ENCODE peak calls at places on chromosome 2, in six cellular contexts. M, A, Y, N, H and Z are unnamed samples.

GRCh38 chr2:235766206-235766794 is 272.5 kb downstream of the AGAP1 start:
- DNase-seq in H (no peak), A (peak), N (peak), M (peak), Y (peak), Z (peak)

GRCh38 chr2:219219113-219219696 is 447 bp upstream of the ABCB6 start:
- DNase-seq in Y (peak), A (no peak), M (no peak), N (no peak), H (no peak), Z (no peak)

GRCh38 chr2:230908595-230909191 is 16.3 kb downstream of the GPR55 start:
- DNase-seq in Y (peak), H (no peak), N (peak), M (peak), A (peak), Z (no peak)

GRCh38 chr2:42021490-42021889 is 26.3 kb upstream of the PKDCC start:
- DNase-seq in H (no peak), M (no peak), N (no peak), A (peak), Y (no peak), Z (no peak)

GRCh38 chr2:162022290-162022945 is 51.6 kb downstream of the DPP4 start:
- DNase-seq in H (no peak), N (no peak), Y (no peak), M (peak), A (no peak), Z (no peak)

GRCh38 chr2:240956161-240956934 is 42.1 kb upstream of the SNED1 start:
- DNase-seq in H (no peak), N (no peak), Y (no peak), M (no peak), A (no peak), Z (no peak)

GRCh38 chr2:97731274-97732050 is 18.1 kb downstream of the ZAP70 start:
- DNase-seq in M (no peak), A (no peak), N (no peak), Y (no peak), H (no peak), Z (no peak)

GRCh38 chr2:164954954-164955701 is at the start of gene SLC38A11:
- DNase-seq in H (no peak), N (no peak), Y (no peak), M (no peak), A (no peak), Z (no peak)

GRCh38 chr2:80348953-80349352 is 44.4 kb upstream of the LRRTM1 start:
- DNase-seq in M (no peak), Y (no peak), H (no peak), A (no peak), N (no peak), Z (no peak)

GRCh38 chr2:112644933-112645395 is 775 bp upstream of the SLC20A1 start:
- DNase-seq in A (no peak), Y (no peak), N (no peak), M (no peak), H (no peak), Z (peak)

GRCh38 chr2:185291035-185291647 is 447.5 kb upstream of the FSIP2 start:
- DNase-seq in A (peak), Y (no peak), N (peak), M (peak), H (no peak), Z (peak)

GRCh38 chr2:171327043-171327496 is 106.7 kb downstream of the METTL8 start:
- DNase-seq in H (no peak), Y (no peak), M (no peak), A (no peak), N (no peak), Z (peak)

GRCh38 chr2:203586696-203587095 is 51.6 kb upstream of the RAPH1 start:
- DNase-seq in M (no peak), Y (no peak), A (peak), N (no peak), H (no peak), Z (no peak)

DNA sequence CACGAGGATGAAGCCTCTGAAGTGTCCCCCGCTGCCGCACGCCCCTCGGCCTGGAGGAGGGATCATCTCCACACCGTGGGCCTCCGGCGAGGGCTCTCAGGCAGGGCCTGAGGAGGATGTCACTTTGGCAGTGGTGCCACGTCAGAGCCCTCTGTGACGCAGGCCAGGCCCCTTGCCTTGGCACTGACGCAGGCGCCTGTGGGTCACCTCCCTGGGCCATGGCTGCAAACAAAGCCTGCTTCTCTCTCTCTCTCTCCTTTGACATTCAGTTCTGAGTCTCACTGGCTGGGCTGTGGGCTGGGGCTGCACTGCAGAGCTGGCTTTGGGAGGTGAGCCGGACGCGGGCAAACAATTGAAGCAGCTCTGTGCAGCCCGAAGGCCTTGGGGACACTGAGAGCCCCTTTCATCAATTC is 273.7 kb downstream of the TWIST2 start:
- DNase-seq in H (no peak), M (no peak), Y (no peak), N (no peak), A (no peak), Z (no peak)
- TF ChIP-seq MYC in H (no peak), M (no peak), Y (no peak), N (no peak), A (no peak), Z (no peak)

GRCh38 chr2:149221898-149222297 is 108.5 kb upstream of the LYPD6 start:
- DNase-seq in M (no peak), A (no peak), H (no peak), N (no peak), Y (no peak), Z (no peak)

GRCh38 chr2:149226790-149227189 is 103.6 kb upstream of the LYPD6 start:
- DNase-seq in M (peak), N (no peak), A (no peak), Y (no peak), H (no peak), Z (no peak)

GRCh38 chr2:149224458-149224857 is 105.9 kb upstream of the LYPD6 start:
- DNase-seq in N (no peak), Y (no peak), M (no peak), H (no peak), A (no peak), Z (no peak)

GRCh38 chr2:149223472-149224062 is 106.8 kb upstream of the LYPD6 start:
- DNase-seq in H (no peak), M (no peak), Y (no peak), N (no peak), A (no peak), Z (no peak)

DNA sequence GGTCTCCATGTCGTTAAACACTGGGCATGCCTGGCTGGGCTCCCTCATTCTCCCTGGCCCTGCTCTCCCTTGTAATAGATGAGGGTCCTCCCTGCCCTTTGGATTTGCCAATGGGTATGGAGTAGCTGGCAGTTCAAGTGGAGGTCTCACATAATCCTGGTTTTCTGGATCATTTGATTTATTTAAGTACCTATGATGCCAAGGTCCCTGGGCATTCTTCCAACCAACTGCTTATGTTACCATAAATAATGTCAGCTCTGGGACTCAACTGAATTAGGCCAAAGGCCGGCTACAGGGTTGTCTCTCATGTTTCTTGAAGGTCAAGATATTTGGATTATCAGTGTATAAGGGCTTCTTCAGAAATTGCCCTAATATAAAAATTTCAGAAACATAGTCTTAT is 104.9 kb upstream of the LYPD6 start:
- DNase-seq in Y (no peak), M (no peak), A (no peak), H (no peak), N (no peak), Z (no peak)
- TF ChIP-seq MYC in Y (no peak), M (no peak), A (no peak), H (no peak), N (no peak), Z (no peak)

GRCh38 chr2:234096164-234096563 is 45.7 kb downstream of the SPP2 start:
- DNase-seq in Y (no peak), N (no peak), H (no peak), M (no peak), A (no peak), Z (no peak)
- TF ChIP-seq MYC in Y (no peak), N (no peak), H (no peak), M (no peak), A (no peak), Z (no peak)

DNA sequence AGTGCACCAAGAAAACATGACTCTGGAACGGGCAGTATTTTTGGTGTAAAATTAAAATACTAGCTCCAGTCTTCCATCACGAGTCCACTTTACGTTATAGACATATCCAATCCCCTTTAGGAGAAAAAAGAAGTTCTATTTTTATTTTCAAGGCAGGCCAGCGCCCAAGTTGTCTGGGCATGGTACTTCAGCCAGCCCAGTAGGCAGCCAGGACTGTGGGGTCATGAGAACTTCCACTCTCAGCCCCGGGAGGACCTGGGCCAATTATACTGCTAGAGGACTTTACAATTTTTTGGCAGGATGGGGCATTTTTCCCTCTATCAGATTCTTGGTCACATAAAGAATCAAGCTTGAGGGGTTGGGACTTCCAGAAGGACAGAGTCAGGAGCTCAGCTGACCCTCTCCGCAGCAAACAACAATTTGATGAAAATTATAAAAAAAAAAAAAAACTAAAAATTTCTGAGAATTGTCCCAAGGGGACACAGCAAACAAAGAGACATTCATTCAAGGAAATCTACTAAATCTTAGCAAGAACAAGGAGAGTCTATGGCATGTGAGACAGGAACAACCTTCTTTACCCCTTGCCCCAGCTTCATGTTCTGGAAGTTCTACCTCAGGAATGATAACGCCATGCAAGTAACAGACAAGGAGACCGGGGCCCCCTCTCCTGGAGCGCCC is 37.3 kb upstream of the B3GNT2 start:
- DNase-seq in H (no peak), A (no peak), M (no peak), Y (no peak), N (no peak), Z (no peak)
- TF ChIP-seq MYC in H (no peak), A (no peak), M (no peak), Y (no peak), N (no peak), Z (no peak)

GRCh38 chr2:8559811-8560210 is 122.0 kb upstream of the ID2 start:
- DNase-seq in A (no peak), Y (no peak), M (no peak), N (no peak), H (no peak), Z (no peak)
- TF ChIP-seq MYC in A (no peak), Y (no peak), M (no peak), N (no peak), H (no peak), Z (no peak)

DNA sequence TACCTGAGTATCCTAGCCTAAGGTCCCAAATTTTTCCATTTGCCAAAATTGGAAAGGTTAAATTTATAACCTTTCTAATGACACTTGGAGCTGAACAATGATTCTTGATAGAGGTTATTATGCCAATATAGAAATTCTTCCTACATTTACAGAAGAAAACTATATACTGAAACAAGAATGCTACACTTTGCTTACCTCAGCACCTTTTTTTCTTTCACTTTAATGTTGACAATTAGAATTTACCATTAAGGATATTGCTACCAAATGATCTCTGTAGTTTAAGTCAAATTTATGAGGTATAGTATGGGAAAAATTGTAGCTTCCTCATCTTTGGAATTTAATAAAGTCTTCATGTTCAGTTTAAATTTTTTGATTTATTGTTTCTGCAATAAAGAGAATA is 577.0 kb downstream of the NR4A2 start:
- DNase-seq in A (no peak), M (no peak), Y (no peak), H (no peak), N (no peak), Z (no peak)
- TF ChIP-seq MYC in A (no peak), M (no peak), Y (no peak), H (no peak), N (no peak), Z (no peak)